ENCODE peak calls at places on chromosomes 4 and X, in four cellular contexts. One of them, this sample, is unnamed. For H3K4me1, the result is how much of the 10 kb centered on the place peaks cover.

GRCh38 chr4:86706923-86707597 is 112.9 kb downstream of the PTPN13 start:
- DNase-seq in lung: no peak
- DNase-seq in A549: no peak
- DNase-seq in mesenchymal stem cell: peak
- DNase-seq in this sample: no peak

GRCh38 chr4:78002260-78002659 is 54.9 kb upstream of the FRAS1 start:
- DNase-seq in lung: no peak
- DNase-seq in A549: no peak
- DNase-seq in mesenchymal stem cell: no peak
- DNase-seq in this sample: no peak

GRCh38 chr4:19961092-19961491 is 290.6 kb upstream of the SLIT2 start:
- DNase-seq in lung: no peak
- DNase-seq in A549: no peak
- DNase-seq in mesenchymal stem cell: peak
- DNase-seq in this sample: no peak

GRCh38 chr4:1207603-1208265 is 35.4 kb upstream of the SPON2 start:
- DNase-seq in A549: no peak
- DNase-seq in mesenchymal stem cell: peak
- DNase-seq in lung: peak
- DNase-seq in this sample: no peak

GRCh38 chr4:124337874-124338273 is 374.7 kb downstream of the ANKRD50 start:
- DNase-seq in lung: no peak
- DNase-seq in mesenchymal stem cell: peak
- DNase-seq in A549: no peak
- DNase-seq in this sample: no peak

GRCh38 chr4:125780159-125780558 is 465.4 kb downstream of the FAT4 start:
- DNase-seq in mesenchymal stem cell: peak
- DNase-seq in A549: no peak
- DNase-seq in lung: no peak
- DNase-seq in this sample: no peak

GRCh38 chr4:33577798-33578197 is 2666.5 kb downstream of the ARAP2 start:
- DNase-seq in lung: no peak
- DNase-seq in A549: no peak
- DNase-seq in mesenchymal stem cell: no peak
- DNase-seq in this sample: no peak

GRCh38 chr4:168600796-168601583 is 104.1 kb downstream of the PALLD start:
- DNase-seq in A549: no peak
- DNase-seq in lung: no peak
- DNase-seq in mesenchymal stem cell: no peak
- DNase-seq in this sample: no peak

GRCh38 chr4:336099-336892 is 1.3 kb upstream of the ZNF141 start:
- DNase-seq in mesenchymal stem cell: peak
- DNase-seq in A549: no peak
- DNase-seq in lung: no peak
- DNase-seq in this sample: no peak

GRCh38 chr4:49036528-49036927 is 50.5 kb downstream of the CWH43 start:
- DNase-seq in A549: no peak
- DNase-seq in mesenchymal stem cell: no peak
- DNase-seq in lung: no peak
- DNase-seq in this sample: no peak

GRCh38 chr4:845836-846251 is 19.9 kb upstream of the CPLX1 start:
- DNase-seq in lung: no peak
- DNase-seq in A549: no peak
- DNase-seq in mesenchymal stem cell: no peak
- DNase-seq in this sample: no peak

GRCh38 chrX:9656277-9656676 is 109.4 kb downstream of the GPR143 start:
- DNase-seq in lung: no peak
- DNase-seq in A549: no peak
- DNase-seq in mesenchymal stem cell: peak
- DNase-seq in this sample: peak

GRCh38 chr4:6372649-6373525 is 99.5 kb downstream of the PPP2R2C start:
- DNase-seq in A549: peak
- DNase-seq in mesenchymal stem cell: peak
- DNase-seq in lung: no peak
- DNase-seq in this sample: no peak

GRCh38 chr4:89836031-89836777 is 757 bp downstream of the SNCA start:
- DNase-seq in mesenchymal stem cell: peak
- DNase-seq in A549: no peak
- DNase-seq in lung: no peak
- DNase-seq in this sample: no peak

GRCh38 chrX:15059488-15059887 is 186.3 kb downstream of the MOSPD2 start:
- DNase-seq in A549: no peak
- DNase-seq in lung: no peak
- DNase-seq in mesenchymal stem cell: peak
- DNase-seq in this sample: no peak

GRCh38 chrX:144586756-144587155 is 660.5 kb upstream of the SPANXN1 start:
- DNase-seq in mesenchymal stem cell: peak
- DNase-seq in lung: peak
- DNase-seq in A549: no peak
- DNase-seq in this sample: no peak

GRCh38 chrX:40130207-40130606 is 32.4 kb upstream of the BCOR start:
- DNase-seq in A549: peak
- DNase-seq in lung: no peak
- DNase-seq in mesenchymal stem cell: peak
- DNase-seq in this sample: peak

GRCh38 chr4:28391877-28392276 is 1531.2 kb downstream of the STIM2 start:
- DNase-seq in A549: no peak
- DNase-seq in lung: no peak
- DNase-seq in mesenchymal stem cell: no peak
- DNase-seq in this sample: no peak

DNA sequence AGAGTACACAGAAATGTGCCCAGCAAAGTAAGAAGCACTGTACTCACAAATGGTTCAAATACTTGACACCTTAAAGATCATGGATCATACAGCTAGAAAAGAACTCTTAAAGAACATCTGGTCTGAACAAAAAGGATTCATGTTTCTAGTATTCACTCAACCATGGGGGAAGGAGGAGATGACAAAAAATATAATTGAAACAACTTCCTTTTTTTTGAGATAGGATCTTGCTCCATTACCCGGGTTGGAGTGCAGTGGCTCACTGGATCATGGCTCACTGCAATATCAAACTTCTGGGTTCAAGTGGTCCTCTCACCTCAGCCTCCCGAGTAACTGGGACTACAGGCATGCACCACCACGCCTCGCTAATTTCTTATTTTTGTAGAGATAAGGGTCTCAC is 6.0 kb downstream of the DHX15 start:
- DNase-seq in lung: no peak
- DNase-seq in A549: no peak
- DNase-seq in mesenchymal stem cell: no peak
- DNase-seq in this sample: no peak
- H3K27ac ChIP-seq in lung: no peak
- H3K27ac ChIP-seq in A549: no peak
- H3K27ac ChIP-seq in mesenchymal stem cell: no peak
- H3K27ac ChIP-seq in this sample: no peak

DNA sequence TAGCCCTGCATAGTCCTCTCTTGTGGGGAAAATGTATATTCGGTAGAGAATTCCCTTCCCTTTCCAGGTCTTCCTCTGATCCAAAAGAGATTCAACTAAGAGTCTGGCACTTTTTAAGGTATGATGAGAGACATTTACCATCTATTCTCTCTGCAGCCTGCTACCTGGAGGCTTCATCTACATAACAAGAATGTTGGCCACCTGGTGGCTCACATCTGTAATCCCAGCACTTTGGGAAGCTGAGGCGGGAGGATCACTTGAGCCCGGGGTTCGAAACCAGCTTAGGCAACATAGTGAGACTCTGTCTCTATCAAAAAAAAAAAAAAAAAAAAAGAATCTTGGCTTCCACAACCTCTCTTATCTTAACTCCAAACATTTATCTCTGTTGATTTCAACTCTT is 40.4 kb upstream of the NOCT start:
- DNase-seq in mesenchymal stem cell: no peak
- DNase-seq in lung: no peak
- DNase-seq in A549: no peak
- DNase-seq in this sample: no peak
- H3K4me1 ChIP-seq in mesenchymal stem cell: under half
- H3K4me1 ChIP-seq in lung: under half
- H3K4me1 ChIP-seq in A549: under half
- H3K4me1 ChIP-seq in this sample: under half

GRCh38 chr4:173943547-173943946 is 339.9 kb downstream of the FBXO8 start:
- DNase-seq in lung: no peak
- DNase-seq in mesenchymal stem cell: no peak
- DNase-seq in A549: no peak
- DNase-seq in this sample: no peak
- H3K27ac ChIP-seq in lung: no peak
- H3K27ac ChIP-seq in mesenchymal stem cell: no peak
- H3K27ac ChIP-seq in A549: no peak
- H3K27ac ChIP-seq in this sample: no peak

DNA sequence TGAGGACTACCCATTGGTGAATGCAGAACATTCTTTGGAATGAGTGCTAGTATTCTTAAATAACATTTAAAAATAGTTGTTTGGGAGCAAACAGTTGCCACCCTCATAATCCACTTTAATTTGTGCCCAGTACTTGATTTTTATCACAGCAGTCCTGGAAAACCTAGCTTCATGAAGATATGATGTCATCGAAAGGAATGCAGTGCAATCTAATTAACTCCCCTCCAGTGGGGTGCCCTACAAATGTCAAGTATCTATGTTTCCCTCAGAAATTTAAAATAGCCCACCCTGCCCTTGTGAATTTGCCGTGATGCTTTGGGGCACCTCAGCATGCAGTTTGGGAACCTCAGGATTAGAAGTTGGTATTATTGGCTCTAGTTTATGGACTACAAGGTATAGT is 5.4 kb downstream of the RAB9A start:
- DNase-seq in mesenchymal stem cell: peak
- DNase-seq in lung: no peak
- DNase-seq in A549: no peak
- DNase-seq in this sample: no peak
- H3K4me1 ChIP-seq in mesenchymal stem cell: under half
- H3K4me1 ChIP-seq in lung: under half
- H3K4me1 ChIP-seq in A549: under half
- H3K4me1 ChIP-seq in this sample: under half

GRCh38 chr4:151347891-151348290 is 22.5 kb upstream of the SH3D19 start:
- DNase-seq in mesenchymal stem cell: no peak
- DNase-seq in lung: no peak
- DNase-seq in A549: no peak
- DNase-seq in this sample: no peak

GRCh38 chr4:151344948-151345347 is 19.5 kb upstream of the SH3D19 start:
- DNase-seq in mesenchymal stem cell: no peak
- DNase-seq in A549: no peak
- DNase-seq in lung: no peak
- DNase-seq in this sample: no peak

GRCh38 chr4:151347490-151347889 is 22.1 kb upstream of the SH3D19 start:
- DNase-seq in mesenchymal stem cell: no peak
- DNase-seq in A549: no peak
- DNase-seq in lung: no peak
- DNase-seq in this sample: no peak
- H3K27ac ChIP-seq in mesenchymal stem cell: no peak
- H3K27ac ChIP-seq in A549: no peak
- H3K27ac ChIP-seq in lung: no peak
- H3K27ac ChIP-seq in this sample: no peak

DNA sequence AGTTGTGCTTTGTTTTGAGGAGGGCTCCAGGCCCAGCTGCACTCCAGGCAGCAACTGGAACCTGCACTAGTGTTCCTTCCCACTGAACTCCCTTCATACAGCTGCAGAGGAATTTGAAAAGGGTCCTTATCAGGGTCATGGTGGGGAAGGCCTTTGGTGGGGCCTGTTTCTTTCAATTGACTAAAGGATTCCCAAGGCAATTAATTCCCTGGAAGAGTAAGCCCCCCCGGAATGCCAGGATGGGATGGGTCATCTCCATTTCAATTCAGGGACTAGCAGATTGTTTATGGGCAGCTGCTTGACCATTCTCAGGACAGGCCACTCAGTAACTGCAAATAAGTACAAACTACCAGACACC is 45.3 kb downstream of the TSC22D3 start:
- DNase-seq in lung: no peak
- DNase-seq in A549: no peak
- DNase-seq in mesenchymal stem cell: peak
- DNase-seq in this sample: no peak
- H3K4me1 ChIP-seq in lung: under half
- H3K4me1 ChIP-seq in A549: half or more
- H3K4me1 ChIP-seq in mesenchymal stem cell: under half
- H3K4me1 ChIP-seq in this sample: under half

GRCh38 chrX:119495734-119496520 is 27.7 kb downstream of the SLC25A5 start:
- DNase-seq in lung: no peak
- DNase-seq in A549: peak
- DNase-seq in mesenchymal stem cell: no peak
- DNase-seq in this sample: no peak
- H3K27ac ChIP-seq in lung: no peak
- H3K27ac ChIP-seq in A549: peak
- H3K27ac ChIP-seq in mesenchymal stem cell: no peak
- H3K27ac ChIP-seq in this sample: no peak